ENCODE peak calls at places on chromosomes 5 and 9, in four cellular contexts. T is RWPE1, L is H9, G is heart left ventricle. Y is an unnamed sample.
A peak's percentile ranks its signal among the peaks of the same experiment; 100 is the strongest.

GRCh38 chr5:45521067-45521466 is 175.1 kb downstream of the HCN1 start:
- DNase-seq in T (no peak), L (peak; percentile 52), G (peak; percentile 23), Y (peak; percentile 21)

GRCh38 chr5:75052461-75053285 is at the start of gene GCNT4:
- DNase-seq in T (peak; percentile 54), L (peak; percentile 51), G (peak; percentile 65), Y (peak; percentile 58)

GRCh38 chr5:61964199-61964598 is 341.8 kb upstream of the KIF2A start:
- DNase-seq in T (peak; percentile 27), L (no peak), G (no peak), Y (peak; percentile 40)

GRCh38 chr5:174533771-174534221 is 190.6 kb upstream of the MSX2 start:
- DNase-seq in T (peak; percentile 95), L (no peak), G (no peak), Y (peak; percentile 96)

GRCh38 chr5:104370523-104370922 is 807.9 kb upstream of the NUDT12 start:
- DNase-seq in T (no peak), L (no peak), G (no peak), Y (no peak)

GRCh38 chr5:127571314-127571713 is 53.9 kb downstream of the PRRC1 start:
- DNase-seq in T (no peak), L (no peak), G (no peak), Y (no peak)

GRCh38 chr9:38700695-38701094 is 19.2 kb downstream of the FAM240B start:
- DNase-seq in T (peak; percentile 76), L (no peak), G (no peak), Y (peak; percentile 87)

GRCh38 chr9:86943223-86943870 is 4.0 kb downstream of the GAS1 start:
- DNase-seq in T (no peak), L (no peak), G (peak; percentile 29), Y (peak; percentile 51)

GRCh38 chr9:95771556-95772280 is 103.8 kb upstream of the ERCC6L2 start:
- DNase-seq in T (no peak), L (no peak), G (no peak), Y (peak; percentile 56)

GRCh38 chr5:77816686-77817085 is 40.5 kb upstream of the TBCA start:
- DNase-seq in T (peak; percentile 22), L (no peak), G (no peak), Y (no peak)

GRCh38 chr9:16512281-16512680 is 358.2 kb downstream of the BNC2 start:
- DNase-seq in T (no peak), L (no peak), G (no peak), Y (no peak)

GRCh38 chr9:16510506-16510905 is 360.0 kb downstream of the BNC2 start:
- DNase-seq in T (no peak), L (no peak), G (no peak), Y (no peak)

GRCh38 chr9:16505159-16505558 is 365.3 kb downstream of the BNC2 start:
- DNase-seq in T (no peak), L (no peak), G (no peak), Y (peak; percentile 92)

GRCh38 chr9:16514131-16514530 is 356.3 kb downstream of the BNC2 start:
- DNase-seq in T (no peak), L (peak; percentile 44), G (no peak), Y (no peak)

DNA sequence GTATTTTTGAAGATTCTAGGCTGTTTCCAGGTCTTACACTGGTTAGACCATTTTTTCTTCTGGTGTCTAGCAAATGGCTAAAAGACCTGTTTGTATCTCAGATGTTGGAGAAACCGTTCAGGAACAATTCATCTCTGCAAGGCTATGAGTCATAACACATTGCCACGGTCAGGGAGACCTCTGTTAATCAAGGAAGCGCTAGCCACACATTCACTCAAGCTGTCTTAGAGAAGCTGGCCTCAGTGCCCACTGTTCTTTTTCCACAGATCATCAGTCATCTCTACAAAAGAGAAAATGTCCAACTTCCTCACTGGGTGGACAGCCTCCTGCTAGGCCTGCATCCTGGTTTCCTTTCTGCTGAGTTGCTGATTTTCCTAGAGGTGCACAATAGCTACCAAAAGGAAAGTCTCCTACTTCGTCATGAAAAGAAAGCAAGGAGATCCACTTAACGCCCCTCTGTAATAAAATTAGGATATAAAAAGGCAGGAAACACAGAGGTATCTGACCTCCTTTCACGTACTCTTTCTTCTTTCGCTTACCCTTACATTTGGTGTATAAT is 360.4 kb downstream of the BNC2 start:
- DNase-seq in T (no peak), L (no peak), G (no peak), Y (peak; percentile 98)
- H3K27ac ChIP-seq in T (no peak overlapping the region), L (no peak overlapping the region), G (no peak overlapping the region), Y (no peak overlapping the region)

GRCh38 chr5:55416306-55416705 is 108.5 kb downstream of the MTREX start:
- DNase-seq in T (no peak), L (no peak), G (no peak), Y (peak; percentile 38)

GRCh38 chr5:55418994-55419991 is 111.5 kb downstream of the MTREX start:
- DNase-seq in T (no peak), L (no peak), G (no peak), Y (peak; percentile 44)

GRCh38 chr5:55426455-55426854 is 108.3 kb downstream of the PLPP1 start:
- DNase-seq in T (no peak), L (no peak), G (no peak), Y (no peak)

GRCh38 chr5:55421074-55421529 is 113.3 kb downstream of the MTREX start:
- DNase-seq in T (no peak), L (no peak), G (no peak), Y (peak; percentile 60)
- TF ChIP-seq CTCF in T (no peak), L (no peak), G (no peak), Y (no peak)

GRCh38 chr5:148224131-148224742 is 14.1 kb upstream of the MARCOL start:
- DNase-seq in T (peak; percentile 57), L (no peak), G (no peak), Y (no peak)
- H3K27ac ChIP-seq in T (no peak overlapping the region), L (no peak overlapping the region), G (no peak overlapping the region), Y (no peak overlapping the region)

GRCh38 chr9:136665111-136665703 is 2.5 kb downstream of the EGFL7 start:
- DNase-seq in T (peak; percentile 67), L (no peak), G (no peak), Y (peak; percentile 8)
- TF ChIP-seq CTCF in T (peak; percentile 47), L (peak; percentile 56), G (peak; percentile 12), Y (peak; percentile 10)

DNA sequence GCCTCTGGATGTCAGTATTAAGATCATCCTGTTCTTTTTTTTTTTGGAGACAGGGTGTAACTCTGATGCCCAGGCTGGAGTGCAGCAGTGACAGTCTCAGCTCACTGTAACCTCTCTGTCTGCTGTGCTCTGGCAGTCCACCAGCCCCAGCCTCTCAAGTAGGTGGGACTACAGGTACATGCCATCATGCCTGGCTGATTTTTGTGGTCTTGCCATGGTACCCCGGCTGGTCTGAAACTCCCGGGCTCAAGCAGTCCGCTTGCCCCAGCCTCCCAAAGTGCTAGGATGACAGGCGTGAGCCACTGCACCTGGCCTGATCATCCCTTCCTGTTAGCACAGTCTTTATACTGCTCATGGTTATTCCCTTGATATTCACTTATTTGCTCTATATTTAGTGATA is 3.5 kb downstream of the KDM4C start:
- DNase-seq in T (no peak), L (no peak), G (no peak), Y (no peak)
- H3K27ac ChIP-seq in T (no peak overlapping the region), L (no peak overlapping the region), G (no peak overlapping the region), Y (no peak overlapping the region)

GRCh38 chr9:94480205-94480604 is 74.7 kb upstream of the PCAT7 start:
- DNase-seq in T (no peak), L (no peak), G (no peak), Y (no peak)
- TF ChIP-seq CTCF in T (no peak), L (peak; percentile 28), G (no peak), Y (no peak)

Y was measured in fibroblast of lung.